ENCODE peak calls at places on chromosomes 5 and 9, in nine cellular contexts. One of them, this sample, is unnamed.

GRCh38 chr9:89497978-89498844 is at the start of gene SEMA4D:
- DNase-seq in CD4-positive, CD25-positive, alpha-beta regulatory T cell: peak; percentile 73
- DNase-seq in right lobe of liver: peak; percentile 71
- DNase-seq in spleen: peak; percentile 89
- DNase-seq in fibroblast of lung: peak; percentile 57
- DNase-seq in A673: peak; percentile 83
- DNase-seq in heart right ventricle: peak; percentile 64
- DNase-seq in SK-N-SH: peak; percentile 95
- DNase-seq in adipocyte: peak; percentile 55
- DNase-seq in this sample: peak; percentile 78

GRCh38 chr5:39648539-39649200 is 223.9 kb upstream of the DAB2 start:
- DNase-seq in CD4-positive, CD25-positive, alpha-beta regulatory T cell: no peak
- DNase-seq in right lobe of liver: no peak
- DNase-seq in spleen: no peak
- DNase-seq in fibroblast of lung: no peak
- DNase-seq in A673: no peak
- DNase-seq in heart right ventricle: no peak
- DNase-seq in SK-N-SH: no peak
- DNase-seq in adipocyte: no peak
- DNase-seq in this sample: no peak

GRCh38 chr9:12640866-12641636 is 52.1 kb upstream of the TYRP1 start:
- DNase-seq in CD4-positive, CD25-positive, alpha-beta regulatory T cell: no peak
- DNase-seq in right lobe of liver: no peak
- DNase-seq in spleen: no peak
- DNase-seq in fibroblast of lung: no peak
- DNase-seq in A673: no peak
- DNase-seq in heart right ventricle: no peak
- DNase-seq in SK-N-SH: no peak
- DNase-seq in adipocyte: no peak
- DNase-seq in this sample: no peak

GRCh38 chr5:142152383-142152730 is 43.8 kb downstream of the NDFIP1 start:
- DNase-seq in CD4-positive, CD25-positive, alpha-beta regulatory T cell: no peak
- DNase-seq in right lobe of liver: no peak
- DNase-seq in spleen: no peak
- DNase-seq in fibroblast of lung: peak; percentile 26
- DNase-seq in A673: peak; percentile 64
- DNase-seq in heart right ventricle: no peak
- DNase-seq in SK-N-SH: no peak
- DNase-seq in adipocyte: no peak
- DNase-seq in this sample: no peak

GRCh38 chr5:139828207-139828895 is 32.7 kb downstream of the PSD2 start:
- DNase-seq in CD4-positive, CD25-positive, alpha-beta regulatory T cell: no peak
- DNase-seq in right lobe of liver: no peak
- DNase-seq in spleen: peak; percentile 38
- DNase-seq in fibroblast of lung: no peak
- DNase-seq in A673: no peak
- DNase-seq in heart right ventricle: no peak
- DNase-seq in SK-N-SH: no peak
- DNase-seq in adipocyte: no peak
- DNase-seq in this sample: peak; percentile 17

GRCh38 chr5:169374761-169375160 is 73.8 kb upstream of the SLIT3 start:
- DNase-seq in CD4-positive, CD25-positive, alpha-beta regulatory T cell: no peak
- DNase-seq in right lobe of liver: no peak
- DNase-seq in spleen: no peak
- DNase-seq in fibroblast of lung: no peak
- DNase-seq in A673: no peak
- DNase-seq in heart right ventricle: no peak
- DNase-seq in SK-N-SH: peak; percentile 9
- DNase-seq in adipocyte: peak; percentile 39
- DNase-seq in this sample: no peak

GRCh38 chr9:109950710-109951443 is 170.9 kb downstream of the PALM2AKAP2 start:
- DNase-seq in CD4-positive, CD25-positive, alpha-beta regulatory T cell: peak; percentile 85
- DNase-seq in right lobe of liver: no peak
- DNase-seq in spleen: no peak
- DNase-seq in fibroblast of lung: no peak
- DNase-seq in A673: no peak
- DNase-seq in heart right ventricle: no peak
- DNase-seq in SK-N-SH: no peak
- DNase-seq in adipocyte: no peak
- DNase-seq in this sample: no peak

GRCh38 chr5:32044904-32045303 is 129.2 kb downstream of the GOLPH3 start:
- DNase-seq in CD4-positive, CD25-positive, alpha-beta regulatory T cell: no peak
- DNase-seq in right lobe of liver: no peak
- DNase-seq in spleen: no peak
- DNase-seq in fibroblast of lung: peak; percentile 35
- DNase-seq in A673: peak; percentile 92
- DNase-seq in heart right ventricle: no peak
- DNase-seq in SK-N-SH: no peak
- DNase-seq in adipocyte: no peak
- DNase-seq in this sample: no peak

GRCh38 chr9:12774861-12775367 is at the start of gene LURAP1L:
- DNase-seq in CD4-positive, CD25-positive, alpha-beta regulatory T cell: no peak
- DNase-seq in right lobe of liver: peak; percentile 36
- DNase-seq in spleen: no peak
- DNase-seq in fibroblast of lung: peak; percentile 94
- DNase-seq in A673: peak; percentile 64
- DNase-seq in heart right ventricle: no peak
- DNase-seq in SK-N-SH: peak; percentile 54
- DNase-seq in adipocyte: peak; percentile 89
- DNase-seq in this sample: peak; percentile 64

GRCh38 chr9:137034709-137035506 is 3.0 kb upstream of the FUT7 start:
- DNase-seq in CD4-positive, CD25-positive, alpha-beta regulatory T cell: peak; percentile 95
- DNase-seq in right lobe of liver: peak; percentile 87
- DNase-seq in spleen: peak; percentile 97
- DNase-seq in fibroblast of lung: peak; percentile 82
- DNase-seq in A673: peak; percentile 89
- DNase-seq in heart right ventricle: peak; percentile 86
- DNase-seq in SK-N-SH: peak; percentile 93
- DNase-seq in adipocyte: peak; percentile 91
- DNase-seq in this sample: peak; percentile 94

GRCh38 chr5:133324058-133324457 is 272.2 kb downstream of the HSPA4 start:
- DNase-seq in CD4-positive, CD25-positive, alpha-beta regulatory T cell: no peak
- DNase-seq in right lobe of liver: no peak
- DNase-seq in spleen: peak; percentile 42
- DNase-seq in fibroblast of lung: no peak
- DNase-seq in A673: no peak
- DNase-seq in heart right ventricle: no peak
- DNase-seq in SK-N-SH: no peak
- DNase-seq in adipocyte: no peak
- DNase-seq in this sample: no peak

GRCh38 chr5:101932599-101932998 is 363.5 kb downstream of the SLCO4C1 start:
- DNase-seq in CD4-positive, CD25-positive, alpha-beta regulatory T cell: no peak
- DNase-seq in right lobe of liver: no peak
- DNase-seq in spleen: no peak
- DNase-seq in fibroblast of lung: no peak
- DNase-seq in A673: no peak
- DNase-seq in heart right ventricle: no peak
- DNase-seq in SK-N-SH: no peak
- DNase-seq in adipocyte: no peak
- DNase-seq in this sample: no peak

GRCh38 chr5:63401434-63402046 is 560.7 kb downstream of the HTR1A start:
- DNase-seq in CD4-positive, CD25-positive, alpha-beta regulatory T cell: peak; percentile 20
- DNase-seq in right lobe of liver: peak; percentile 50
- DNase-seq in spleen: no peak
- DNase-seq in fibroblast of lung: peak; percentile 46
- DNase-seq in A673: peak; percentile 68
- DNase-seq in heart right ventricle: peak; percentile 24
- DNase-seq in SK-N-SH: peak; percentile 27
- DNase-seq in adipocyte: peak; percentile 52
- DNase-seq in this sample: peak; percentile 42

GRCh38 chr5:72106922-72107873 is at the start of gene MAP1B:
- DNase-seq in CD4-positive, CD25-positive, alpha-beta regulatory T cell: no peak
- DNase-seq in right lobe of liver: peak; percentile 22
- DNase-seq in spleen: peak; percentile 75
- DNase-seq in fibroblast of lung: peak; percentile 58
- DNase-seq in A673: peak; percentile 88
- DNase-seq in heart right ventricle: peak; percentile 71
- DNase-seq in SK-N-SH: peak; percentile 90
- DNase-seq in adipocyte: peak; percentile 86
- DNase-seq in this sample: peak; percentile 76

GRCh38 chr5:59745422-59745863 is 148.1 kb downstream of the PDE4D start:
- DNase-seq in CD4-positive, CD25-positive, alpha-beta regulatory T cell: no peak
- DNase-seq in right lobe of liver: peak; percentile 39
- DNase-seq in spleen: no peak
- DNase-seq in fibroblast of lung: peak; percentile 100
- DNase-seq in A673: peak; percentile 7
- DNase-seq in heart right ventricle: no peak
- DNase-seq in SK-N-SH: no peak
- DNase-seq in adipocyte: peak; percentile 12
- DNase-seq in this sample: peak; percentile 41

GRCh38 chr5:124371121-124371706 is 375.2 kb downstream of the ZNF608 start:
- DNase-seq in CD4-positive, CD25-positive, alpha-beta regulatory T cell: no peak
- DNase-seq in right lobe of liver: no peak
- DNase-seq in spleen: no peak
- DNase-seq in fibroblast of lung: peak; percentile 69
- DNase-seq in A673: no peak
- DNase-seq in heart right ventricle: no peak
- DNase-seq in SK-N-SH: no peak
- DNase-seq in adipocyte: peak; percentile 33
- DNase-seq in this sample: no peak

DNA sequence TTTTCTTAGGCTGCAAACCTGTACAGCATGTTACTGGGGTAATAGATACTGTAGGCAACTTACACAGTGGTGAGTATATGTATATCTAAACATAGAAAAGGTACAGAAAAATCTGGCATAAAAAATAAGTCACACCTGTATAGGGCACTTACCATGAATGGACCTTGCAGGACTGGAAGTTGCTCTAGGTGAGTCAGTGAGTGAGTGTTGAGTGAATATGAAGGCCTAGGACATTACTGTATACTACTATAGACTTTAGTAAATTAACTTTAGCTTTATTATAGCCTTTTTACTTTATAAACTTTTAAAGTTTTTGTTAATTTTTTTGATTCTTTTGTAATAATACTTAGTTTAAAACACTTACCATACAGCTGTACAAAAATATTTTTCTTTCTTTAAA is 51.3 kb downstream of the DENND4C start:
- DNase-seq in CD4-positive, CD25-positive, alpha-beta regulatory T cell: no peak
- DNase-seq in right lobe of liver: no peak
- DNase-seq in spleen: no peak
- DNase-seq in fibroblast of lung: no peak
- DNase-seq in A673: no peak
- DNase-seq in heart right ventricle: no peak
- DNase-seq in SK-N-SH: no peak
- DNase-seq in adipocyte: no peak
- DNase-seq in this sample: no peak
- H3K36me3 ChIP-seq in CD4-positive, CD25-positive, alpha-beta regulatory T cell: peaks cover 8% of the 10 kb centered on the region
- H3K36me3 ChIP-seq in right lobe of liver: no peaks in the 10 kb centered on the region
- H3K36me3 ChIP-seq in spleen: no peaks in the 10 kb centered on the region
- H3K36me3 ChIP-seq in fibroblast of lung: no peaks in the 10 kb centered on the region
- H3K36me3 ChIP-seq in A673: no peaks in the 10 kb centered on the region
- H3K36me3 ChIP-seq in heart right ventricle: peaks cover 5% of the 10 kb centered on the region
- H3K36me3 ChIP-seq in SK-N-SH: no peaks in the 10 kb centered on the region
- H3K36me3 ChIP-seq in adipocyte: peaks cover 1% of the 10 kb centered on the region
- H3K36me3 ChIP-seq in this sample: no peaks in the 10 kb centered on the region

DNA sequence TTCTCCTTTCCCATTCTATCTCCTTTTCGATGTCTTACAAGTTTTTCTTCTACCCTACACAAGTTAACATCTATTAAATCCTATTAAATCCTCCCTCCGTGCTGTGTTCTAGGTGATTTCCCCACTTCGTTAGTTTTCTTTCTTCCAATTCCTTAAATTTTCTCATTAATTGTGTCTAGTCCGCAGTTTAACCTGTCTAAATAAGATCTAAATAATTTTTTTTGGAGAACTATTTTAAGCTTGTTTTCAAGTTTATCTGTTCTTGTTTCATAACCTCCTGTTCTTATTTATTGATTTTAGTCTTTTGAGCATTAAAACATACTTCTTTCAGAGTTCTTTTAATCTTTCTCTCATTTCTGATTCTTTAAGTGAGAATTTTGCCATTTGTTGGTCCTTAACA is 109.3 kb downstream of the UHRF2 start:
- DNase-seq in CD4-positive, CD25-positive, alpha-beta regulatory T cell: no peak
- DNase-seq in right lobe of liver: no peak
- DNase-seq in spleen: no peak
- DNase-seq in fibroblast of lung: no peak
- DNase-seq in A673: no peak
- DNase-seq in heart right ventricle: no peak
- DNase-seq in SK-N-SH: no peak
- DNase-seq in adipocyte: no peak
- DNase-seq in this sample: no peak
- H3K4me1 ChIP-seq in CD4-positive, CD25-positive, alpha-beta regulatory T cell: no peaks in the 10 kb centered on the region
- H3K4me1 ChIP-seq in right lobe of liver: no peaks in the 10 kb centered on the region
- H3K4me1 ChIP-seq in spleen: no peaks in the 10 kb centered on the region
- H3K4me1 ChIP-seq in fibroblast of lung: no peaks in the 10 kb centered on the region
- H3K4me1 ChIP-seq in A673: no peaks in the 10 kb centered on the region
- H3K4me1 ChIP-seq in heart right ventricle: no peaks in the 10 kb centered on the region
- H3K4me1 ChIP-seq in SK-N-SH: no peaks in the 10 kb centered on the region
- H3K4me1 ChIP-seq in adipocyte: peaks cover 2% of the 10 kb centered on the region
- H3K4me1 ChIP-seq in this sample: no peaks in the 10 kb centered on the region

DNA sequence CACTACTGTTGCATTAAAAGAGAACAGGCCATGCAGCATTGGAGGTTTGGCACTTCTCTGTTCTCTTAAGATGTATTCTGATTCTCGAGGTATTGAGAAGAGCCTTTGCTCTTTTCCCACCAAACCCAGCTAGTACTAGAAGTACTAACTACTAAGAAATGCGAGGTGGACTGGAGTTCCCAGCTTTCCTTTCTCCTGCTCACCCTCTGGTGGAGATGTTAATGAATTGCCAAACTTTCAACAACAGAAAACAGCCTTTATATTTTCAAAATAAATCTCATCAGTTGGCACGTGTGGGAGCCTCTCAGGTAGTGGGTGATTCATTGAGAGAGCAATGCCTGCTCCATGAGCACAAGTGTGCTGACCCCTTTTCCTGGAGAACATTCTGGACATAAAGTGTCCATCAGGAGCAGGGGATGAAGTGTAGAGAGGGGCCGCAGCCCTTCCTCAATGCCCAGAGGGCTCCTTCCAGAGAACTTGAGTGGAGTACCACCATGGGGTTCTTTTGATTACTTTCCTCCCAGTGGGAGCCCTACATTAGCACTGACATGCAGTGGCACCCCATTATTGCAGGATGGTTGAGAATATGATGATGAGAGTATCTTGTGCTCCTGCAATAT is 45.7 kb downstream of the TMEM174 start:
- DNase-seq in CD4-positive, CD25-positive, alpha-beta regulatory T cell: no peak
- DNase-seq in right lobe of liver: no peak
- DNase-seq in spleen: no peak
- DNase-seq in fibroblast of lung: peak; percentile 60
- DNase-seq in A673: peak; percentile 45
- DNase-seq in heart right ventricle: no peak
- DNase-seq in SK-N-SH: no peak
- DNase-seq in adipocyte: peak; percentile 79
- DNase-seq in this sample: no peak
- H3K27me3 ChIP-seq in CD4-positive, CD25-positive, alpha-beta regulatory T cell: peaks cover 31% of the 10 kb centered on the region
- H3K27me3 ChIP-seq in right lobe of liver: peaks cover 22% of the 10 kb centered on the region
- H3K27me3 ChIP-seq in spleen: no peaks in the 10 kb centered on the region
- H3K27me3 ChIP-seq in fibroblast of lung: peaks cover 15% of the 10 kb centered on the region
- H3K27me3 ChIP-seq in A673: peaks cover 22% of the 10 kb centered on the region
- H3K27me3 ChIP-seq in heart right ventricle: peaks cover 49% of the 10 kb centered on the region
- H3K27me3 ChIP-seq in SK-N-SH: no peaks in the 10 kb centered on the region
- H3K27me3 ChIP-seq in adipocyte: peaks cover 60% of the 10 kb centered on the region
- H3K27me3 ChIP-seq in this sample: no peaks in the 10 kb centered on the region

DNA sequence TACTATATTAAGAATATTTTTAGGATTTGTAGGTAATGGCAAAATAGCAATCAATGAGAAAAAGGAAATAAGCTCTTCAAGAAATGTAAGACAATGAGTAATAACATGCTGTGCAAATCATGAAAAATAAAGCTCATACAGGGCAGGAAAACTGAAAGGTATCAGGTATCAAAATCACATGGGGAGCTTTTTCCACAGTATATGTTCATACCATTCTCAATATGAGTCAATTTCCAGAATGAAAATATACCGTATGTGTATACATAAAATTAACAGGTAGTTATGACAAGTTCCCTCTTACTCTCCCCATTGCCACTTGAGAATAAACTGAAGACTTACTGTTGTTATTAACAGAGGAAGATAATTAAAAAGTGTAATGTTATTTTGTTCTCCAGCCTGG is 35.9 kb downstream of the EFCAB9 start:
- DNase-seq in CD4-positive, CD25-positive, alpha-beta regulatory T cell: no peak
- DNase-seq in right lobe of liver: no peak
- DNase-seq in spleen: no peak
- DNase-seq in fibroblast of lung: no peak
- DNase-seq in A673: no peak
- DNase-seq in heart right ventricle: no peak
- DNase-seq in SK-N-SH: no peak
- DNase-seq in adipocyte: no peak
- DNase-seq in this sample: no peak
- H3K36me3 ChIP-seq in CD4-positive, CD25-positive, alpha-beta regulatory T cell: no peaks in the 10 kb centered on the region
- H3K36me3 ChIP-seq in right lobe of liver: peaks cover 9% of the 10 kb centered on the region
- H3K36me3 ChIP-seq in spleen: peaks cover 7% of the 10 kb centered on the region
- H3K36me3 ChIP-seq in fibroblast of lung: peaks cover 2% of the 10 kb centered on the region
- H3K36me3 ChIP-seq in A673: peaks cover 17% of the 10 kb centered on the region
- H3K36me3 ChIP-seq in heart right ventricle: peaks cover 76% of the 10 kb centered on the region
- H3K36me3 ChIP-seq in SK-N-SH: peaks cover 24% of the 10 kb centered on the region
- H3K36me3 ChIP-seq in adipocyte: peaks cover 57% of the 10 kb centered on the region
- H3K36me3 ChIP-seq in this sample: peaks cover 4% of the 10 kb centered on the region

This sample was measured in aorta.